ENCODE peak calls at places on chromosomes 16 and 17, in seven cellular contexts. One of them, this sample, is unnamed.

GRCh38 chr16:69941251-69942098 is 9.7 kb upstream of the CLEC18A start:
- DNase-seq in ovary: no peak
- DNase-seq in T1000: no peak
- DNase-seq in progenitor cell of endocrine pancreas: no peak
- DNase-seq in SK-N-MC: no peak
- DNase-seq in hippocampal formation: no peak
- DNase-seq in NCI-H187: no peak
- DNase-seq in this sample: no peak

GRCh38 chr17:39794249-39794970 is 56.7 kb downstream of the GRB7 start:
- DNase-seq in ovary: no peak
- DNase-seq in T1000: no peak
- DNase-seq in progenitor cell of endocrine pancreas: no peak
- DNase-seq in SK-N-MC: no peak
- DNase-seq in hippocampal formation: no peak
- DNase-seq in NCI-H187: peak
- DNase-seq in this sample: no peak

GRCh38 chr17:4407851-4408250 is 25.9 kb upstream of the SPNS3 start:
- DNase-seq in ovary: no peak
- DNase-seq in T1000: no peak
- DNase-seq in progenitor cell of endocrine pancreas: no peak
- DNase-seq in SK-N-MC: no peak
- DNase-seq in hippocampal formation: no peak
- DNase-seq in NCI-H187: no peak
- DNase-seq in this sample: no peak

GRCh38 chr16:89197633-89198416 is 2.5 kb downstream of the SLC22A31 start:
- DNase-seq in ovary: no peak
- DNase-seq in T1000: no peak
- DNase-seq in progenitor cell of endocrine pancreas: no peak
- DNase-seq in SK-N-MC: no peak
- DNase-seq in hippocampal formation: no peak
- DNase-seq in NCI-H187: no peak
- DNase-seq in this sample: no peak

GRCh38 chr16:47143677-47144558 is at the start of gene NETO2:
- DNase-seq in ovary: peak
- DNase-seq in T1000: peak
- DNase-seq in progenitor cell of endocrine pancreas: peak
- DNase-seq in SK-N-MC: no peak
- DNase-seq in hippocampal formation: peak
- DNase-seq in NCI-H187: peak
- DNase-seq in this sample: peak

GRCh38 chr16:74558873-74559272 is 48.0 kb downstream of the GLG1 start:
- DNase-seq in ovary: no peak
- DNase-seq in T1000: no peak
- DNase-seq in progenitor cell of endocrine pancreas: no peak
- DNase-seq in SK-N-MC: no peak
- DNase-seq in hippocampal formation: no peak
- DNase-seq in NCI-H187: no peak
- DNase-seq in this sample: no peak

GRCh38 chr17:77867976-77868713 is 90.4 kb upstream of the TNRC6C start:
- DNase-seq in ovary: no peak
- DNase-seq in T1000: no peak
- DNase-seq in progenitor cell of endocrine pancreas: no peak
- DNase-seq in SK-N-MC: no peak
- DNase-seq in hippocampal formation: no peak
- DNase-seq in NCI-H187: no peak
- DNase-seq in this sample: no peak

GRCh38 chr16:87330257-87330624 is 13.0 kb upstream of the C16orf95 start:
- DNase-seq in ovary: no peak
- DNase-seq in T1000: no peak
- DNase-seq in progenitor cell of endocrine pancreas: no peak
- DNase-seq in SK-N-MC: no peak
- DNase-seq in hippocampal formation: no peak
- DNase-seq in NCI-H187: no peak
- DNase-seq in this sample: no peak

GRCh38 chr16:53065436-53066165 is 10.8 kb downstream of the CHD9 start:
- DNase-seq in ovary: no peak
- DNase-seq in T1000: no peak
- DNase-seq in progenitor cell of endocrine pancreas: no peak
- DNase-seq in SK-N-MC: no peak
- DNase-seq in hippocampal formation: no peak
- DNase-seq in NCI-H187: no peak
- DNase-seq in this sample: no peak

GRCh38 chr17:76969598-76970172 is 101.5 kb downstream of the MGAT5B start:
- DNase-seq in ovary: no peak
- DNase-seq in T1000: peak
- DNase-seq in progenitor cell of endocrine pancreas: no peak
- DNase-seq in SK-N-MC: no peak
- DNase-seq in hippocampal formation: no peak
- DNase-seq in NCI-H187: no peak
- DNase-seq in this sample: no peak

GRCh38 chr17:81053043-81053970 is 18.4 kb downstream of the BAIAP2 start:
- DNase-seq in ovary: no peak
- DNase-seq in T1000: no peak
- DNase-seq in progenitor cell of endocrine pancreas: no peak
- DNase-seq in SK-N-MC: no peak
- DNase-seq in hippocampal formation: no peak
- DNase-seq in NCI-H187: no peak
- DNase-seq in this sample: no peak

GRCh38 chr17:40803617-40804082 is 3.9 kb upstream of the KRT28 start:
- DNase-seq in ovary: peak
- DNase-seq in T1000: peak
- DNase-seq in progenitor cell of endocrine pancreas: peak
- DNase-seq in SK-N-MC: peak
- DNase-seq in hippocampal formation: peak
- DNase-seq in NCI-H187: peak
- DNase-seq in this sample: peak

GRCh38 chr17:7122386-7122785 is 7.8 kb upstream of the ASGR2 start:
- DNase-seq in ovary: no peak
- DNase-seq in T1000: no peak
- DNase-seq in progenitor cell of endocrine pancreas: no peak
- DNase-seq in SK-N-MC: no peak
- DNase-seq in hippocampal formation: no peak
- DNase-seq in NCI-H187: no peak
- DNase-seq in this sample: no peak

GRCh38 chr17:19357351-19358140 is 5.0 kb downstream of the B9D1 start:
- DNase-seq in ovary: no peak
- DNase-seq in T1000: no peak
- DNase-seq in progenitor cell of endocrine pancreas: no peak
- DNase-seq in SK-N-MC: no peak
- DNase-seq in hippocampal formation: no peak
- DNase-seq in NCI-H187: no peak
- DNase-seq in this sample: no peak

GRCh38 chr17:38613981-38614779 is 8.4 kb upstream of the SRCIN1 start:
- DNase-seq in ovary: no peak
- DNase-seq in T1000: no peak
- DNase-seq in progenitor cell of endocrine pancreas: no peak
- DNase-seq in SK-N-MC: no peak
- DNase-seq in hippocampal formation: no peak
- DNase-seq in NCI-H187: no peak
- DNase-seq in this sample: no peak

GRCh38 chr16:66036162-66036561 is 330.3 kb upstream of the CDH5 start:
- DNase-seq in ovary: no peak
- DNase-seq in T1000: no peak
- DNase-seq in progenitor cell of endocrine pancreas: no peak
- DNase-seq in SK-N-MC: no peak
- DNase-seq in hippocampal formation: no peak
- DNase-seq in NCI-H187: no peak
- DNase-seq in this sample: no peak

GRCh38 chr16:89491238-89491869 is 993 bp upstream of the ANKRD11 start:
- DNase-seq in ovary: no peak
- DNase-seq in T1000: no peak
- DNase-seq in progenitor cell of endocrine pancreas: no peak
- DNase-seq in SK-N-MC: no peak
- DNase-seq in hippocampal formation: no peak
- DNase-seq in NCI-H187: no peak
- DNase-seq in this sample: no peak

GRCh38 chr16:70573451-70574121 is 50.0 kb downstream of the SF3B3 start:
- DNase-seq in ovary: no peak
- DNase-seq in T1000: no peak
- DNase-seq in progenitor cell of endocrine pancreas: no peak
- DNase-seq in SK-N-MC: no peak
- DNase-seq in hippocampal formation: no peak
- DNase-seq in NCI-H187: no peak
- DNase-seq in this sample: no peak

GRCh38 chr17:76131692-76132573 is 9.1 kb downstream of the FOXJ1 start:
- DNase-seq in ovary: no peak
- DNase-seq in T1000: no peak
- DNase-seq in progenitor cell of endocrine pancreas: no peak
- DNase-seq in SK-N-MC: no peak
- DNase-seq in hippocampal formation: no peak
- DNase-seq in NCI-H187: no peak
- DNase-seq in this sample: no peak

GRCh38 chr17:27640790-27641189 is 9.8 kb downstream of the LGALS9 start:
- DNase-seq in ovary: no peak
- DNase-seq in T1000: no peak
- DNase-seq in progenitor cell of endocrine pancreas: no peak
- DNase-seq in SK-N-MC: no peak
- DNase-seq in hippocampal formation: no peak
- DNase-seq in NCI-H187: no peak
- DNase-seq in this sample: no peak

GRCh38 chr16:53502331-53503269 is at the start of gene AKTIP:
- DNase-seq in ovary: peak
- DNase-seq in T1000: no peak
- DNase-seq in progenitor cell of endocrine pancreas: peak
- DNase-seq in SK-N-MC: no peak
- DNase-seq in hippocampal formation: peak
- DNase-seq in NCI-H187: peak
- DNase-seq in this sample: no peak

GRCh38 chr17:79132271-79133064 is 57.8 kb downstream of the ENGASE start:
- DNase-seq in ovary: no peak
- DNase-seq in T1000: no peak
- DNase-seq in progenitor cell of endocrine pancreas: no peak
- DNase-seq in SK-N-MC: no peak
- DNase-seq in hippocampal formation: no peak
- DNase-seq in NCI-H187: peak
- DNase-seq in this sample: no peak

GRCh38 chr17:70913086-70913485 is 743.8 kb downstream of the KCNJ2 start:
- DNase-seq in ovary: no peak
- DNase-seq in T1000: no peak
- DNase-seq in progenitor cell of endocrine pancreas: no peak
- DNase-seq in SK-N-MC: no peak
- DNase-seq in hippocampal formation: no peak
- DNase-seq in NCI-H187: no peak
- DNase-seq in this sample: no peak

GRCh38 chr16:46918905-46919792 is 35.0 kb downstream of the GPT2 start:
- DNase-seq in ovary: no peak
- DNase-seq in T1000: no peak
- DNase-seq in progenitor cell of endocrine pancreas: no peak
- DNase-seq in SK-N-MC: no peak
- DNase-seq in hippocampal formation: no peak
- DNase-seq in NCI-H187: peak
- DNase-seq in this sample: no peak

GRCh38 chr17:58330544-58330996 is 2.0 kb upstream of the TSPOAP1 start:
- DNase-seq in ovary: no peak
- DNase-seq in T1000: no peak
- DNase-seq in progenitor cell of endocrine pancreas: no peak
- DNase-seq in SK-N-MC: no peak
- DNase-seq in hippocampal formation: no peak
- DNase-seq in NCI-H187: no peak
- DNase-seq in this sample: no peak

GRCh38 chr16:84247844-84248243 is 8.0 kb upstream of the KCNG4 start:
- DNase-seq in ovary: no peak
- DNase-seq in T1000: no peak
- DNase-seq in progenitor cell of endocrine pancreas: no peak
- DNase-seq in SK-N-MC: no peak
- DNase-seq in hippocampal formation: no peak
- DNase-seq in NCI-H187: no peak
- DNase-seq in this sample: no peak

GRCh38 chr17:17104494-17104893 is 62.2 kb downstream of the MPRIP start:
- DNase-seq in ovary: no peak
- DNase-seq in T1000: no peak
- DNase-seq in progenitor cell of endocrine pancreas: no peak
- DNase-seq in SK-N-MC: no peak
- DNase-seq in hippocampal formation: peak
- DNase-seq in NCI-H187: no peak
- DNase-seq in this sample: peak

GRCh38 chr17:69828087-69828486 is 246.9 kb upstream of the KCNJ16 start:
- DNase-seq in ovary: no peak
- DNase-seq in T1000: no peak
- DNase-seq in progenitor cell of endocrine pancreas: no peak
- DNase-seq in SK-N-MC: no peak
- DNase-seq in hippocampal formation: no peak
- DNase-seq in NCI-H187: no peak
- DNase-seq in this sample: no peak

GRCh38 chr17:81228420-81228819 is 5.7 kb upstream of the CEP131 start:
- DNase-seq in ovary: no peak
- DNase-seq in T1000: no peak
- DNase-seq in progenitor cell of endocrine pancreas: no peak
- DNase-seq in SK-N-MC: no peak
- DNase-seq in hippocampal formation: no peak
- DNase-seq in NCI-H187: no peak
- DNase-seq in this sample: no peak

GRCh38 chr17:79632432-79632735 is 21.5 kb upstream of the RBFOX3 start:
- DNase-seq in ovary: no peak
- DNase-seq in T1000: no peak
- DNase-seq in progenitor cell of endocrine pancreas: peak
- DNase-seq in SK-N-MC: no peak
- DNase-seq in hippocampal formation: no peak
- DNase-seq in NCI-H187: no peak
- DNase-seq in this sample: no peak

GRCh38 chr16:85628651-85629050 is 15.5 kb downstream of the GSE1 start:
- DNase-seq in ovary: no peak
- DNase-seq in T1000: no peak
- DNase-seq in progenitor cell of endocrine pancreas: no peak
- DNase-seq in SK-N-MC: no peak
- DNase-seq in hippocampal formation: no peak
- DNase-seq in NCI-H187: no peak
- DNase-seq in this sample: no peak

GRCh38 chr16:62041401-62041800 is 5.2 kb upstream of the CDH8 start:
- DNase-seq in ovary: no peak
- DNase-seq in T1000: no peak
- DNase-seq in progenitor cell of endocrine pancreas: peak
- DNase-seq in SK-N-MC: no peak
- DNase-seq in hippocampal formation: peak
- DNase-seq in NCI-H187: no peak
- DNase-seq in this sample: peak

GRCh38 chr16:4202615-4203014 is 39.3 kb downstream of the SRL start:
- DNase-seq in ovary: no peak
- DNase-seq in T1000: no peak
- DNase-seq in progenitor cell of endocrine pancreas: no peak
- DNase-seq in SK-N-MC: no peak
- DNase-seq in hippocampal formation: no peak
- DNase-seq in NCI-H187: no peak
- DNase-seq in this sample: no peak

GRCh38 chr17:74809031-74809430 is 32.9 kb upstream of the NAT9 start:
- DNase-seq in ovary: no peak
- DNase-seq in T1000: no peak
- DNase-seq in progenitor cell of endocrine pancreas: no peak
- DNase-seq in SK-N-MC: no peak
- DNase-seq in hippocampal formation: no peak
- DNase-seq in NCI-H187: no peak
- DNase-seq in this sample: no peak

GRCh38 chr16:19223235-19223847 is 55.3 kb downstream of the SYT17 start:
- DNase-seq in ovary: no peak
- DNase-seq in T1000: no peak
- DNase-seq in progenitor cell of endocrine pancreas: no peak
- DNase-seq in SK-N-MC: no peak
- DNase-seq in hippocampal formation: no peak
- DNase-seq in NCI-H187: no peak
- DNase-seq in this sample: no peak

This sample was measured in substantia nigra.